ENCODE peak calls at places on chromosome 20, in six cellular contexts. G, A, Q, E, C and F are unnamed samples.
A peak's percentile ranks its signal among the peaks of the same experiment; 100 is the strongest.

GRCh38 chr20:58256842-58257241 is 28.4 kb upstream of the ANKRD60 start:
- DNase-seq in G (no peak), A (no peak), Q (no peak), E (no peak), C (no peak), F (no peak)

GRCh38 chr20:1934578-1935573 is 39.7 kb downstream of the SIRPA start:
- DNase-seq in G (peak; percentile 90), A (no peak), Q (peak; percentile 78), E (no peak), C (no peak), F (no peak)

GRCh38 chr20:23407770-23408467 is 13.4 kb downstream of the NAPB start:
- DNase-seq in G (no peak), A (no peak), Q (no peak), E (no peak), C (no peak), F (no peak)

GRCh38 chr20:57672953-57673575 is 36.8 kb downstream of the PMEPA1 start:
- DNase-seq in G (no peak), A (no peak), Q (no peak), E (no peak), C (no peak), F (no peak)

GRCh38 chr20:44656447-44656846 is 4.9 kb upstream of the ADA start:
- DNase-seq in G (no peak), A (no peak), Q (no peak), E (no peak), C (no peak), F (no peak)

GRCh38 chr20:6882911-6883310 is 115.4 kb downstream of the BMP2 start:
- DNase-seq in G (no peak), A (no peak), Q (no peak), E (peak; percentile 5), C (no peak), F (no peak)

GRCh38 chr20:22825546-22825945 is 209.6 kb upstream of the SSTR4 start:
- DNase-seq in G (no peak), A (no peak), Q (no peak), E (peak; percentile 45), C (no peak), F (no peak)

GRCh38 chr20:49424536-49424935 is 57.9 kb downstream of the KCNB1 start:
- DNase-seq in G (no peak), A (no peak), Q (no peak), E (no peak), C (no peak), F (peak; percentile 40)

GRCh38 chr20:19886666-19887288 is 128.7 kb downstream of the RIN2 start:
- DNase-seq in G (peak; percentile 65), A (no peak), Q (peak; percentile 56), E (no peak), C (no peak), F (no peak)

GRCh38 chr20:61254881-61255589 is 3.0 kb downstream of the CDH4 start:
- DNase-seq in G (no peak), A (no peak), Q (peak; percentile 57), E (no peak), C (no peak), F (no peak)

GRCh38 chr20:531608-532007 is 12.0 kb downstream of the CSNK2A1 start:
- DNase-seq in G (no peak), A (no peak), Q (no peak), E (no peak), C (no peak), F (no peak)

GRCh38 chr20:10414982-10415650 is 18.9 kb downstream of the MKKS start:
- DNase-seq in G (no peak), A (no peak), Q (no peak), E (peak; percentile 93), C (peak; percentile 54), F (no peak)

GRCh38 chr20:23034721-23035671 is at the start of gene SSTR4:
- DNase-seq in G (no peak), A (peak; percentile 63), Q (no peak), E (no peak), C (no peak), F (no peak)

GRCh38 chr20:58458342-58459057 is 56.7 kb downstream of the APCDD1L start:
- DNase-seq in G (peak; percentile 58), A (no peak), Q (peak; percentile 76), E (no peak), C (no peak), F (no peak)

GRCh38 chr20:10929023-10929422 is 255.2 kb upstream of the JAG1 start:
- DNase-seq in G (peak; percentile 13), A (no peak), Q (peak; percentile 34), E (no peak), C (no peak), F (no peak)

GRCh38 chr20:39853664-39854063 is 835.4 kb downstream of the MAFB start:
- DNase-seq in G (peak; percentile 59), A (peak; percentile 52), Q (peak; percentile 82), E (peak; percentile 48), C (peak; percentile 91), F (no peak)

GRCh38 chr20:35001596-35002362 is 46.1 kb downstream of the MYH7B start:
- DNase-seq in G (no peak), A (no peak), Q (no peak), E (no peak), C (no peak), F (no peak)

GRCh38 chr20:58271596-58272460 is 37.7 kb upstream of the RAB22A start:
- DNase-seq in G (no peak), A (no peak), Q (peak; percentile 71), E (no peak), C (no peak), F (no peak)

GRCh38 chr20:15772826-15773225 is 800.4 kb downstream of the KIF16B start:
- DNase-seq in G (no peak), A (no peak), Q (no peak), E (peak; percentile 56), C (no peak), F (no peak)

GRCh38 chr20:35893942-35894341 is 60.4 kb downstream of the SCAND1 start:
- DNase-seq in G (no peak), A (no peak), Q (no peak), E (no peak), C (no peak), F (no peak)

GRCh38 chr20:49431345-49431744 is 51.1 kb downstream of the KCNB1 start:
- DNase-seq in G (no peak), A (no peak), Q (no peak), E (peak; percentile 26), C (no peak), F (no peak)

GRCh38 chr20:45419188-45420091 is 3.5 kb downstream of the PIGT start:
- DNase-seq in G (peak; percentile 49), A (peak; percentile 20), Q (peak; percentile 94), E (peak; percentile 65), C (no peak), F (no peak)

GRCh38 chr20:56996533-56996932 is 269.9 kb downstream of the BMP7 start:
- DNase-seq in G (no peak), A (no peak), Q (no peak), E (no peak), C (no peak), F (no peak)

GRCh38 chr20:43699941-43700565 is 26.7 kb downstream of the GTSF1L start:
- DNase-seq in G (no peak), A (no peak), Q (no peak), E (no peak), C (no peak), F (no peak)

GRCh38 chr20:57735831-57736737 is 26.3 kb upstream of the PMEPA1 start:
- DNase-seq in G (no peak), A (no peak), Q (no peak), E (no peak), C (no peak), F (no peak)

GRCh38 chr20:35404614-35405259 is 7.0 kb downstream of the UQCC1 start:
- DNase-seq in G (no peak), A (no peak), Q (no peak), E (no peak), C (no peak), F (no peak)

GRCh38 chr20:61850926-61851900 is 214.5 kb downstream of the TAF4 start:
- DNase-seq in G (no peak), A (no peak), Q (peak; percentile 15), E (no peak), C (no peak), F (no peak)

GRCh38 chr20:14921546-14921945 is 584.1 kb upstream of the FLRT3 start:
- DNase-seq in G (no peak), A (no peak), Q (no peak), E (peak; percentile 14), C (no peak), F (no peak)

GRCh38 chr20:61886721-61887658 is 178.7 kb downstream of the TAF4 start:
- DNase-seq in G (peak; percentile 42), A (peak; percentile 66), Q (peak; percentile 35), E (peak; percentile 30), C (peak; percentile 33), F (peak; percentile 75)

GRCh38 chr20:60192351-60192750 is 234.1 kb downstream of the CDH26 start:
- DNase-seq in G (no peak), A (no peak), Q (peak; percentile 17), E (no peak), C (no peak), F (no peak)
- H3K4me2 ChIP-seq in G (no peak overlapping the region), A (no peak overlapping the region), Q (no peak overlapping the region), E (no peak overlapping the region), C (no peak overlapping the region), F (no peak overlapping the region)

GRCh38 chr20:47552996-47553395 is 51.3 kb downstream of the NCOA3 start:
- DNase-seq in G (no peak), A (no peak), Q (no peak), E (no peak), C (no peak), F (no peak)

GRCh38 chr20:47549671-47550070 is 48.0 kb downstream of the NCOA3 start:
- DNase-seq in G (no peak), A (no peak), Q (no peak), E (peak; percentile 79), C (no peak), F (no peak)

GRCh38 chr20:47547034-47547387 is 45.3 kb downstream of the NCOA3 start:
- DNase-seq in G (no peak), A (no peak), Q (no peak), E (peak; percentile 52), C (no peak), F (no peak)

GRCh38 chr20:47551841-47552240 is 50.2 kb downstream of the NCOA3 start:
- DNase-seq in G (peak; percentile 22), A (no peak), Q (no peak), E (no peak), C (no peak), F (no peak)

DNA sequence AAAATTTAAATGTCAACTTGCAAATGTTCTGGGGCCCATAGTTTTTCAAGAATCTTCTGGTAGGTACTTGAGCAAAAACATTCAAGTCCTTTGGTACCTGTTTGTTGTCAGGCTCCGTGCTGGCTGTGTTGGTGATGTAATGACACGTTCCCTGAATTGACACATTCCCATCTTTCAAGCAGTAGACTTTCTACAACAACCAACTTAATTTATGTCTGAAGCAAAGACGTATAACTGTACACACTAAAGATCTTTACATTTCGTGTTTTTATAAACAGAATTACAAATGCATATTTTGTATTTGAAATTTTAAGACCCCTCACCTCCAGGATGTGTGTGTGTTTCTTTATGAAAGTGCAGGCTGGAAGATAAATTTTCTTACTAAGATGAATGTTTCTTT is 49.6 kb downstream of the NCOA3 start:
- DNase-seq in G (no peak), A (no peak), Q (no peak), E (no peak), C (no peak), F (no peak)
- H3K14ac ChIP-seq in G (no peak overlapping the region), A (no peak overlapping the region), Q (no peak overlapping the region), E (no peak overlapping the region), C (no peak overlapping the region), F (no peak overlapping the region)

GRCh38 chr20:63707558-63708300 is at the start of the genes ARFRP1 and ZGPAT:
- DNase-seq in G (peak; percentile 75), A (peak; percentile 93), Q (peak; percentile 67), E (peak; percentile 87), C (peak; percentile 86), F (peak; percentile 84)
- H3K18ac ChIP-seq in G (peak within 1 kb of the TSS; percentile 88), A (no peak within 1 kb of the TSS), Q (no peak within 1 kb of the TSS), E (peak within 1 kb of the TSS; percentile 79), C (peak within 1 kb of the TSS; percentile 99), F (no peak within 1 kb of the TSS)

GRCh38 chr20:51470907-51471411 is 71.6 kb downstream of the NFATC2 start:
- DNase-seq in G (no peak), A (no peak), Q (no peak), E (no peak), C (no peak), F (no peak)
- H3K4me2 ChIP-seq in G (no peak overlapping the region), A (no peak overlapping the region), Q (no peak overlapping the region), E (no peak overlapping the region), C (no peak overlapping the region), F (no peak overlapping the region)